ENCODE peak calls at places on chromosomes 2 and 18, in eight cellular contexts. G is K562, N is H1, V is transverse colon, A is endothelial cell of umbilical vein, W is HepG2, Q is SK-N-SH, F is esophagus muscularis mucosa. H is an unnamed sample. For H3K4me1, the result is how much of the 10 kb centered on the place peaks cover.

GRCh38 chr2:54605836-54606235 is 117.6 kb upstream of the EML6 start:
- DNase-seq in W (no peak), G (no peak), Q (no peak), A (peak), N (no peak), F (no peak), V (no peak), H (no peak)

GRCh38 chr2:54482725-54483124 is 26.6 kb downstream of the SPTBN1 start:
- DNase-seq in G (no peak), A (peak), V (peak), W (peak), F (no peak), Q (no peak), N (no peak), H (no peak)

GRCh38 chr2:66305714-66306113 is 129.2 kb upstream of the MEIS1 start:
- DNase-seq in F (no peak), A (peak), N (no peak), V (peak), G (no peak), Q (peak), W (no peak), H (no peak)

GRCh38 chr2:37984589-37984988 is 59.5 kb downstream of the RMDN2 start:
- DNase-seq in W (no peak), V (no peak), Q (no peak), N (no peak), F (no peak), G (no peak), A (no peak), H (no peak)

GRCh38 chr18:11521853-11522252 is 87.5 kb upstream of the SLC35G4 start:
- DNase-seq in A (no peak), N (no peak), G (no peak), F (no peak), Q (no peak), W (no peak), V (no peak), H (no peak)

GRCh38 chr2:57368190-57368589 is 678.4 kb upstream of the VRK2 start:
- DNase-seq in G (no peak), F (no peak), V (no peak), W (no peak), Q (no peak), N (no peak), A (no peak), H (no peak)

GRCh38 chr2:46273919-46274318 is 23.3 kb upstream of the EPAS1 start:
- DNase-seq in W (no peak), F (no peak), A (peak), G (no peak), Q (no peak), N (no peak), V (no peak), H (no peak)

GRCh38 chr2:57076856-57077255 is 893.1 kb downstream of the CCDC85A start:
- DNase-seq in A (no peak), W (no peak), N (no peak), F (no peak), Q (no peak), V (no peak), G (no peak), H (no peak)

GRCh38 chr2:138866797-138867196 is 86.6 kb upstream of the NXPH2 start:
- DNase-seq in A (no peak), F (no peak), G (no peak), N (no peak), V (no peak), Q (no peak), W (no peak), H (no peak)

GRCh38 chr2:3493610-3493997 is 25.7 kb downstream of the ADI1 start:
- DNase-seq in W (peak), A (peak), V (no peak), G (peak), Q (peak), F (no peak), N (peak), H (no peak)

GRCh38 chr2:174282449-174282848 is 34.1 kb upstream of the OLA1 start:
- DNase-seq in A (no peak), W (no peak), V (no peak), F (no peak), N (no peak), Q (no peak), G (no peak), H (no peak)

GRCh38 chr18:75533954-75534353 is 106.5 kb upstream of the SMIM21 start:
- DNase-seq in G (no peak), N (no peak), F (peak), Q (no peak), V (no peak), A (no peak), W (no peak), H (no peak)

GRCh38 chr18:23071285-23071684 is 64.0 kb upstream of the CABLES1 start:
- DNase-seq in A (no peak), F (no peak), V (peak), W (no peak), G (no peak), Q (no peak), N (no peak), H (peak)

GRCh38 chr2:212548459-212548815 is 9.8 kb upstream of the ERBB4 start:
- DNase-seq in Q (peak), G (no peak), W (peak), N (no peak), F (no peak), V (no peak), A (peak), H (no peak)

GRCh38 chr2:175003875-175004729 is 1.1 kb downstream of the CHN1 start:
- DNase-seq in F (no peak), N (no peak), Q (no peak), W (no peak), V (no peak), G (no peak), A (peak), H (no peak)

GRCh38 chr18:48580782-48581181 is 42.0 kb downstream of the CTIF start:
- DNase-seq in A (no peak), Q (no peak), N (peak), V (no peak), G (no peak), F (no peak), W (no peak), H (no peak)

GRCh38 chr2:26559556-26559955 is 81.6 kb downstream of the CIB4 start:
- DNase-seq in F (no peak), Q (no peak), W (no peak), G (no peak), N (no peak), V (no peak), A (no peak), H (no peak)

GRCh38 chr2:235839974-235840373 is 328.2 kb downstream of the GBX2 start:
- DNase-seq in V (no peak), A (no peak), Q (no peak), W (no peak), N (no peak), F (no peak), G (no peak), H (no peak)

GRCh38 chr18:23331091-23331920 is 121.8 kb upstream of the RIOK3 start:
- DNase-seq in V (no peak), G (no peak), F (no peak), W (no peak), Q (no peak), A (no peak), N (no peak), H (no peak)

GRCh38 chr2:223457301-223457700 is 144.9 kb downstream of the SCG2 start:
- DNase-seq in Q (no peak), W (no peak), F (no peak), V (no peak), N (no peak), A (no peak), G (no peak), H (no peak)

GRCh38 chr2:171745141-171745540 is 57.9 kb downstream of the DYNC1I2 start:
- DNase-seq in G (no peak), W (no peak), A (no peak), F (no peak), N (no peak), Q (no peak), V (no peak), H (no peak)

GRCh38 chr2:238239872-238240760 is at the start of gene HES6:
- DNase-seq in V (peak), W (peak), A (peak), N (peak), G (peak), Q (peak), F (no peak), H (peak)

GRCh38 chr2:163469561-163469962 is 266.2 kb downstream of the FIGN start:
- DNase-seq in G (no peak), A (no peak), W (no peak), V (no peak), Q (no peak), F (no peak), N (no peak), H (no peak)

GRCh38 chr2:39737661-39738060 is 41.4 kb downstream of the THUMPD2 start:
- DNase-seq in G (no peak), F (no peak), V (no peak), Q (no peak), W (no peak), N (peak), A (no peak), H (peak)

GRCh38 chr2:26649992-26650712 is 9.0 kb upstream of the CIB4 start:
- DNase-seq in W (no peak), F (no peak), Q (no peak), G (no peak), A (no peak), N (no peak), V (no peak), H (no peak)

GRCh38 chr18:63479826-63480225 is 3.1 kb downstream of the SERPINB5 start:
- DNase-seq in A (no peak), N (no peak), V (no peak), W (no peak), Q (no peak), G (no peak), F (no peak), H (no peak)

GRCh38 chr2:193845604-193846003 is 1650.9 kb upstream of the TMEFF2 start:
- DNase-seq in W (no peak), G (no peak), F (no peak), N (no peak), Q (no peak), A (peak), V (no peak), H (no peak)

GRCh38 chr2:23002234-23002633 is 382.7 kb upstream of the KLHL29 start:
- DNase-seq in N (no peak), Q (no peak), W (no peak), F (no peak), A (no peak), V (no peak), G (peak), H (no peak)

GRCh38 chr2:65630643-65631042 is 198.2 kb upstream of the SPRED2 start:
- DNase-seq in G (peak), V (no peak), N (no peak), F (peak), W (no peak), A (no peak), Q (no peak), H (no peak)

GRCh38 chr2:206353685-206354084 is 79.2 kb downstream of the ZDBF2 start:
- DNase-seq in V (no peak), F (no peak), W (no peak), Q (no peak), A (no peak), N (no peak), G (no peak), H (no peak)

GRCh38 chr18:23277399-23277798 is 142.1 kb downstream of the CABLES1 start:
- DNase-seq in Q (no peak), A (no peak), W (no peak), N (no peak), V (no peak), G (no peak), F (no peak), H (no peak)

GRCh38 chr2:18536100-18536499 is 24.4 kb downstream of the RDH14 start:
- DNase-seq in G (no peak), A (peak), V (no peak), W (no peak), N (no peak), Q (no peak), F (no peak), H (no peak)

GRCh38 chr2:100880730-100881129 is 60.8 kb downstream of the NPAS2 start:
- DNase-seq in G (no peak), F (no peak), A (peak), V (no peak), N (no peak), W (no peak), Q (no peak), H (no peak)

GRCh38 chr2:156321243-156321904 is 11.1 kb downstream of the NR4A2 start:
- DNase-seq in N (no peak), Q (peak), F (no peak), G (no peak), W (no peak), V (no peak), A (no peak), H (no peak)
- H3K4me3 ChIP-seq in N (peak), Q (no peak), F (peak), G (no peak), W (no peak), V (no peak), A (peak), H (peak)

GRCh38 chr2:144332356-144333143 is 187.4 kb downstream of the ZEB2 start:
- DNase-seq in V (peak), W (peak), Q (peak), F (no peak), G (peak), N (peak), A (peak), H (peak)
- TF ChIP-seq POLR2AphosphoS5 in V (peak), W (peak), Q (peak), F (peak), G (peak), N (peak), A (peak), H (no peak)

GRCh38 chr18:9106094-9106493 is 3.6 kb downstream of the NDUFV2 start:
- DNase-seq in N (no peak), F (no peak), W (peak), Q (no peak), A (no peak), V (no peak), G (no peak), H (no peak)
- H3K4me1 ChIP-seq in N (under half), F (half or more), W (half or more), Q (under half), A (under half), V (half or more), G (under half), H (half or more)

GRCh38 chr18:812123-812672 is at the start of gene YES1:
- DNase-seq in F (no peak), G (peak), Q (peak), N (no peak), A (peak), V (peak), W (peak), H (peak)

GRCh38 chr18:814300-815084 is 2.5 kb upstream of the YES1 start:
- DNase-seq in G (peak), A (no peak), W (no peak), N (no peak), V (no peak), F (no peak), Q (no peak), H (no peak)

GRCh38 chr18:815353-815752 is 3.3 kb upstream of the YES1 start:
- DNase-seq in N (no peak), Q (no peak), W (no peak), V (no peak), G (no peak), A (no peak), F (no peak), H (no peak)

GRCh38 chr18:812673-813404 is 797 bp upstream of the YES1 start:
- DNase-seq in G (peak), Q (peak), W (peak), N (no peak), F (peak), A (peak), V (peak), H (no peak)

GRCh38 chr18:813405-814071 is 1.5 kb upstream of the YES1 start:
- DNase-seq in V (no peak), F (no peak), Q (no peak), N (no peak), A (no peak), G (peak), W (no peak), H (no peak)
- H3K4me3 ChIP-seq in V (no peak), F (peak), Q (no peak), N (peak), A (no peak), G (peak), W (peak), H (no peak)

DNA sequence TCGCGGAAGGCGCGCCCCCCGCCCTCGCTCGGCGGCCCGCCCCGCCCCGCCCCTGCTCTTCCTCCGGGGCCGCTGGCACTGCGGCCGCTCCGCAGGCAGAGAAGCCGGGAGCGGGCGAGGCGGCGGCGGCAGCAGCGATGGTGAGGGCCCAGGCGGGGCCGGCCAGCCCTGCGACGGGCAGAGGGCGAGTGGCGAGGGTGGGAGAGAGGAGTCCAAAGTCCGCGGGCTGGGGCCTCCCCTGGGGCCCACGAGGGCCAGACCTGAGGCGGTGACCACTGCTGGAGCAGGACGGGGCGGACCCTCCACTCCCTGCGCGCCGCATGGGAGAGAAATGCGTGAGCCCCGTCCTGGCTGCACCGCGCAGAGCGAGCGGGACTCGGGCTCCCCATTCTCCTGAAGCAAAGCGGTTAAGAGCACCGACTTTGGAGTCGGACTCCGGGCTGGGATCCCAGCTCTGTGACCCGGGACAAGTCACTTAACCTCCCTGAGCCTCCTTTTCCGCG is at the start of gene VAMP5:
- DNase-seq in V (peak), A (peak), F (no peak), Q (peak), G (no peak), W (peak), N (no peak), H (peak)
- TF ChIP-seq POLR2AphosphoS5 in V (peak), A (peak), F (peak), Q (no peak), G (no peak), W (peak), N (no peak), H (peak)

GRCh38 chr2:30403592-30404353 is 43.3 kb upstream of the LCLAT1 start:
- DNase-seq in V (no peak), N (no peak), W (no peak), G (no peak), Q (no peak), A (no peak), F (no peak), H (no peak)
- H3K4me1 ChIP-seq in V (under half), N (under half), W (under half), G (under half), Q (under half), A (under half), F (under half), H (under half)

GRCh38 chr2:150332378-150332777 is 155.1 kb downstream of the RND3 start:
- DNase-seq in G (no peak), W (no peak), V (no peak), A (no peak), Q (no peak), F (no peak), N (no peak), H (no peak)
- H3K4me3 ChIP-seq in G (no peak), W (no peak), V (no peak), A (no peak), Q (no peak), F (no peak), N (no peak), H (no peak)

GRCh38 chr2:20167356-20167755 is 57.6 kb downstream of the SDC1 start:
- DNase-seq in F (no peak), Q (no peak), V (no peak), W (no peak), A (no peak), N (no peak), G (no peak), H (no peak)

GRCh38 chr2:20169796-20170467 is 55.0 kb downstream of the SDC1 start:
- DNase-seq in V (no peak), A (no peak), F (no peak), W (no peak), G (no peak), N (no peak), Q (no peak), H (no peak)

GRCh38 chr2:20168048-20168726 is 56.7 kb downstream of the SDC1 start:
- DNase-seq in Q (peak), A (no peak), F (no peak), G (no peak), W (no peak), V (peak), N (no peak), H (no peak)

GRCh38 chr2:20170646-20171250 is 54.2 kb downstream of the SDC1 start:
- DNase-seq in A (no peak), F (no peak), W (no peak), Q (no peak), V (no peak), N (no peak), G (no peak), H (no peak)

GRCh38 chr2:20168727-20169696 is 55.9 kb downstream of the SDC1 start:
- DNase-seq in G (no peak), V (no peak), N (no peak), W (no peak), Q (no peak), F (no peak), A (no peak), H (no peak)
- TF ChIP-seq POLR2AphosphoS5 in G (no peak), V (no peak), N (no peak), W (no peak), Q (no peak), F (no peak), A (no peak), H (no peak)

GRCh38 chr2:979286-979928 is 28.8 kb downstream of the SNTG2 start:
- DNase-seq in N (no peak), Q (no peak), F (peak), W (no peak), A (no peak), V (no peak), G (no peak), H (no peak)
- H3K4me1 ChIP-seq in N (under half), Q (under half), F (under half), W (under half), A (under half), V (under half), G (under half), H (under half)

GRCh38 chr2:48249631-48250473 is 280.1 kb upstream of the STON1 start:
- DNase-seq in G (no peak), A (peak), W (peak), Q (no peak), N (no peak), V (no peak), F (peak), H (no peak)
- H3K4me3 ChIP-seq in G (no peak), A (no peak), W (no peak), Q (no peak), N (no peak), V (no peak), F (no peak), H (no peak)

H was measured in upper lobe of left lung.